ENCODE peak calls at places on chromosomes 6 and 20, in six cellular contexts. Q, D, O, H, A and C are unnamed samples.

GRCh38 chr6:164200071-164200470 is 785.6 kb downstream of the QKI start:
- DNase-seq in Q (no peak), D (no peak), A (no peak), H (no peak), O (no peak), C (no peak)

GRCh38 chr6:15994814-15995459 is 133.9 kb upstream of the MYLIP start:
- DNase-seq in O (peak; percentile 73), A (no peak), H (no peak), D (no peak), Q (no peak), C (no peak)

GRCh38 chr6:107543567-107543966 is 53.6 kb downstream of the SOBP start:
- DNase-seq in O (no peak), A (no peak), D (no peak), H (no peak), Q (no peak), C (no peak)

GRCh38 chr20:44593721-44594120 is 11.3 kb downstream of the PKIG start:
- DNase-seq in Q (no peak), A (no peak), D (no peak), H (no peak), O (no peak), C (no peak)

GRCh38 chr6:37258716-37259115 is 772 bp upstream of the TMEM217 start:
- DNase-seq in A (no peak), H (no peak), D (no peak), O (no peak), Q (no peak), C (no peak)

GRCh38 chr6:34149831-34150400 is 4.0 kb upstream of the GRM4 start:
- DNase-seq in A (peak; percentile 14), O (no peak), D (no peak), H (no peak), Q (no peak), C (no peak)

GRCh38 chr6:137768935-137769334 is 98.1 kb upstream of the TNFAIP3 start:
- DNase-seq in O (no peak), A (no peak), H (no peak), D (no peak), Q (no peak), C (no peak)

GRCh38 chr6:157831424-157832249 is 8.6 kb downstream of the SNX9 start:
- DNase-seq in O (no peak), D (no peak), H (no peak), Q (no peak), A (no peak), C (no peak)

GRCh38 chr6:169034523-169035167 is 219.0 kb downstream of the THBS2 start:
- DNase-seq in H (no peak), O (no peak), Q (no peak), D (no peak), A (no peak), C (no peak)

GRCh38 chr20:710762-711120 is 35.1 kb upstream of the SCRT2 start:
- DNase-seq in H (no peak), O (no peak), Q (no peak), D (no peak), A (no peak), C (no peak)

GRCh38 chr6:87628424-87628823 is 38.5 kb downstream of the ORC3 start:
- DNase-seq in O (no peak), H (no peak), D (peak; percentile 7), Q (no peak), A (no peak), C (no peak)

GRCh38 chr6:87636313-87636712 is 46.4 kb downstream of the ORC3 start:
- DNase-seq in D (no peak), Q (no peak), O (no peak), H (no peak), A (no peak), C (no peak)

GRCh38 chr6:87633851-87634250 is 43.9 kb downstream of the ORC3 start:
- DNase-seq in D (no peak), O (no peak), Q (no peak), A (no peak), H (no peak), C (no peak)

GRCh38 chr6:87628881-87629280 is 38.9 kb downstream of the ORC3 start:
- DNase-seq in H (no peak), A (no peak), O (no peak), D (no peak), Q (no peak), C (no peak)

DNA sequence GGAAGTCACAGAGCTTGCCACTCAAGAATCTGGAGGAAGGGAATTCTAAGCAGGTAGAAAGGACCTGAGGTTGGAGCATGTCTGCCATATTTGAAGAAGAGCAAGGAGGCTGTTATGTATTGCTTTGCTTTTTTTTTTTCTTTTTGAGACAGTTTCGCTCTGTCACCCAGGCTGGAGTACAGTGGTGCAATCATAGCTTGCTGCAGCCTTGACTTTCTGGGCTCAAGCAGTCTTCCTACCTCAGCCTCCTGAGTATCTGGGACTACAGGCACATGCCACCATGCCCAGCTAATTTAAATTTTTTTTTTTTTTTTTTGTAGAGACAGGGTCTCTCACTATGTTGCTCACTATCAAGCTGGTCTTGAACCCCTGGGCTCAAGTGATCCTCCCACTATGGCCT is 40.8 kb downstream of the ORC3 start:
- DNase-seq in D (no peak), H (no peak), A (no peak), O (no peak), Q (no peak), C (no peak)
- H3K4me1 ChIP-seq in D (peaks cover 5% of the 10 kb centered on the region), H (no peaks in the 10 kb centered on the region), A (no peaks in the 10 kb centered on the region), O (no peaks in the 10 kb centered on the region), Q (no peaks in the 10 kb centered on the region), C (no peaks in the 10 kb centered on the region)

GRCh38 chr20:46520976-46521579 is 7.7 kb upstream of the ZNF334 start:
- DNase-seq in D (peak; percentile 25), A (peak; percentile 68), Q (peak; percentile 80), O (peak; percentile 47), H (peak; percentile 59), C (peak; percentile 44)

GRCh38 chr20:46523108-46523507 is 9.7 kb upstream of the ZNF334 start:
- DNase-seq in D (no peak), O (no peak), H (no peak), Q (peak; percentile 67), A (no peak), C (no peak)

GRCh38 chr20:46520540-46520939 is 7.2 kb upstream of the ZNF334 start:
- DNase-seq in D (no peak), A (no peak), H (no peak), Q (no peak), O (no peak), C (no peak)

GRCh38 chr20:46519678-46520077 is 6.3 kb upstream of the ZNF334 start:
- DNase-seq in D (no peak), Q (no peak), O (no peak), A (no peak), H (no peak), C (no peak)

GRCh38 chr20:46523696-46524328 is 10.5 kb upstream of the ZNF334 start:
- DNase-seq in A (no peak), O (no peak), Q (peak; percentile 68), D (no peak), H (no peak), C (no peak)
- TF ChIP-seq JUND in A (no peak), O (no peak), Q (no peak), D (no peak), H (no peak), C (no peak)

GRCh38 chr6:17881085-17881883 is 106.2 kb downstream of the KIF13A start:
- DNase-seq in Q (no peak), A (no peak), O (no peak), D (no peak), H (no peak), C (no peak)
- H3K4me1 ChIP-seq in Q (peaks cover 40% of the 10 kb centered on the region), A (no peaks in the 10 kb centered on the region), O (peaks cover 32% of the 10 kb centered on the region), D (peaks cover 18% of the 10 kb centered on the region), H (no peaks in the 10 kb centered on the region), C (peaks cover 29% of the 10 kb centered on the region)

GRCh38 chr20:33948480-33948879 is 45.2 kb upstream of the RALY start:
- DNase-seq in Q (no peak), D (no peak), A (no peak), H (no peak), O (no peak), C (no peak)

GRCh38 chr20:33944914-33945313 is 48.8 kb upstream of the RALY start:
- DNase-seq in H (no peak), D (no peak), A (no peak), O (no peak), Q (peak; percentile 39), C (no peak)

GRCh38 chr20:33951171-33951570 is 42.5 kb upstream of the RALY start:
- DNase-seq in A (no peak), O (no peak), D (no peak), Q (no peak), H (no peak), C (no peak)

GRCh38 chr20:33945391-33946079 is 48.2 kb upstream of the RALY start:
- DNase-seq in D (no peak), Q (peak; percentile 55), O (no peak), H (no peak), A (no peak), C (no peak)

DNA sequence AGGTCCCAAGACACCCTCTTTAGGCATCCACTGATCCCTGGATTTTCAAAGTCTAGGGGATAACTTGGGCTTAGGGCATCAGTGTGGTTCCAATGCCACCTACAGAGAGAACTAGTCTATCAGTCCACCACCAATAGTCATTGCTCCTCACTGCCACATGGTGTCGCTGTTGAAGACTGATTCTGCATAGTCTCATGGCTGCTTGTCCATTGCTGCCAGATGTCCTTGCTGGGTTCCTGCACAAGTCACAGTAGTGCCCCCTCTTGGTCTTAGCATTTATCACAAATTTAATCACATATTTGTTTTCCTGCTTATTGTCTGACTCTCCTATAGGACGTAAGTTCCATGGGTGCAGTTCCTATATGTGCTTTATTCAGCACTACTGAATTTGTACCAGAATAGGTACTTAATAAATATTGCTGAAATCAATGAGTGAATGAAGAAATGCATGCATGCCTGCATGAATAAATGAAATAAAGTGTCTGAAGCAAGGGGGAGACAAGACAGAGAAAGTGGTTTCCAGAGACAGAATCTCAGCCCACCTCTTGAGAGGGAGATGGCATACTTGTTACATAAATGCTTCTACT is 45.9 kb upstream of the RALY start:
- DNase-seq in Q (peak; percentile 83), D (peak; percentile 19), A (peak; percentile 53), O (peak; percentile 81), H (peak; percentile 59), C (peak; percentile 89)
- TF ChIP-seq JUND in Q (no peak), D (no peak), A (no peak), O (peak; percentile 27), H (no peak), C (no peak)

GRCh38 chr6:123529843-123530242 is 106.9 kb downstream of the TRDN start:
- DNase-seq in Q (no peak), D (no peak), H (no peak), A (no peak), O (peak; percentile 50), C (no peak)

GRCh38 chr6:123527406-123527805 is 109.3 kb downstream of the TRDN start:
- DNase-seq in Q (no peak), O (no peak), D (no peak), A (no peak), H (no peak), C (no peak)

GRCh38 chr6:123526128-123526527 is 110.6 kb downstream of the TRDN start:
- DNase-seq in D (no peak), Q (no peak), A (no peak), O (no peak), H (no peak), C (no peak)

GRCh38 chr6:123524781-123525180 is 112.0 kb downstream of the TRDN start:
- DNase-seq in Q (no peak), D (no peak), O (no peak), H (no peak), A (no peak), C (no peak)

DNA sequence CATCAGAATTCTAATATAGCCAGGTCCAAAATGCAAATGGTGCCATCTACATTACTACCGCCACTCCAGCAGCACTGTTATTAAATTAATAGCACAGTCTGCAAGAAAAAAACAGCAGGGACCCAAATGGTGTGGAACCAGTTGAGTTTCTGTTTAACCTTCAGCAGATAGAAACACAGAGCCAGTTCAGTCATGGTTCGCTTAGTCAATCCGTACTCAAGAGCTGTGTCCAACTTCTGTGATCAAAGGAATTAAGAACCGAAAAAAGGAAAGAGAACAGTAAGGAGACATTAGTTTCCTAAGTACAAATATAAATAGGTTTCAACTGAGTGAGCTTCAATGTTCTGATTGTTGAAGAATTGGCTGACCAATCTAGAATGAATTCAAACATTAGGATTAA is 107.7 kb downstream of the TRDN start:
- DNase-seq in D (no peak), Q (no peak), A (no peak), H (no peak), O (no peak), C (no peak)
- H3K4me1 ChIP-seq in D (no peaks in the 10 kb centered on the region), Q (no peaks in the 10 kb centered on the region), A (no peaks in the 10 kb centered on the region), H (no peaks in the 10 kb centered on the region), O (no peaks in the 10 kb centered on the region), C (no peaks in the 10 kb centered on the region)